ENCODE peak calls at places on chromosomes 1 and 21, in ten cellular contexts. One of them, this sample, is unnamed.

GRCh38 chr1:185733818-185734709 is at the start of gene HMCN1:
- DNase-seq in left ventricle myocardium inferior: peak
- DNase-seq in iPS-NIHi11: peak
- DNase-seq in NCI-H1092: no peak
- DNase-seq in BE2C: peak
- DNase-seq in stimulated activated CD4-positive, alpha-beta T cell treated with anti-CD3 and anti-CD28 coated beads, Interleukin-1b, Interleukin-23, amount 100 ng/mL, for 4 hours: no peak
- DNase-seq in GM04503: no peak
- DNase-seq in CD4-positive, alpha-beta T cell: no peak
- DNase-seq in activated T-cell treated with anti-CD3 and anti-CD28 coated beads for 4 hours: no peak
- DNase-seq in NCI-H524: peak
- DNase-seq in this sample: peak

GRCh38 chr1:52914463-52914862 is 7.1 kb downstream of the ECHDC2 start:
- DNase-seq in NCI-H524: peak
- DNase-seq in CD4-positive, alpha-beta T cell: no peak
- DNase-seq in BE2C: no peak
- DNase-seq in NCI-H1092: no peak
- DNase-seq in stimulated activated CD4-positive, alpha-beta T cell treated with anti-CD3 and anti-CD28 coated beads, Interleukin-1b, Interleukin-23, amount 100 ng/mL, for 4 hours: no peak
- DNase-seq in GM04503: no peak
- DNase-seq in left ventricle myocardium inferior: no peak
- DNase-seq in activated T-cell treated with anti-CD3 and anti-CD28 coated beads for 4 hours: no peak
- DNase-seq in iPS-NIHi11: no peak
- DNase-seq in this sample: no peak

GRCh38 chr1:24555591-24556413 is at the start of gene NCMAP:
- DNase-seq in NCI-H524: peak
- DNase-seq in GM04503: no peak
- DNase-seq in stimulated activated CD4-positive, alpha-beta T cell treated with anti-CD3 and anti-CD28 coated beads, Interleukin-1b, Interleukin-23, amount 100 ng/mL, for 4 hours: peak
- DNase-seq in iPS-NIHi11: peak
- DNase-seq in NCI-H1092: no peak
- DNase-seq in activated T-cell treated with anti-CD3 and anti-CD28 coated beads for 4 hours: peak
- DNase-seq in CD4-positive, alpha-beta T cell: peak
- DNase-seq in BE2C: no peak
- DNase-seq in left ventricle myocardium inferior: peak
- DNase-seq in this sample: peak

GRCh38 chr1:231059566-231060193 is 19.6 kb upstream of the FAM89A start:
- DNase-seq in NCI-H1092: no peak
- DNase-seq in GM04503: no peak
- DNase-seq in CD4-positive, alpha-beta T cell: no peak
- DNase-seq in iPS-NIHi11: no peak
- DNase-seq in stimulated activated CD4-positive, alpha-beta T cell treated with anti-CD3 and anti-CD28 coated beads, Interleukin-1b, Interleukin-23, amount 100 ng/mL, for 4 hours: no peak
- DNase-seq in BE2C: peak
- DNase-seq in activated T-cell treated with anti-CD3 and anti-CD28 coated beads for 4 hours: no peak
- DNase-seq in NCI-H524: no peak
- DNase-seq in left ventricle myocardium inferior: no peak
- DNase-seq in this sample: no peak

GRCh38 chr1:172837816-172838680 is 179.1 kb downstream of the FASLG start:
- DNase-seq in NCI-H1092: no peak
- DNase-seq in NCI-H524: no peak
- DNase-seq in CD4-positive, alpha-beta T cell: no peak
- DNase-seq in iPS-NIHi11: no peak
- DNase-seq in GM04503: no peak
- DNase-seq in BE2C: no peak
- DNase-seq in activated T-cell treated with anti-CD3 and anti-CD28 coated beads for 4 hours: no peak
- DNase-seq in stimulated activated CD4-positive, alpha-beta T cell treated with anti-CD3 and anti-CD28 coated beads, Interleukin-1b, Interleukin-23, amount 100 ng/mL, for 4 hours: no peak
- DNase-seq in left ventricle myocardium inferior: no peak
- DNase-seq in this sample: no peak

GRCh38 chr1:109978761-109979488 is 5.6 kb upstream of the AHCYL1 start:
- DNase-seq in left ventricle myocardium inferior: no peak
- DNase-seq in NCI-H1092: no peak
- DNase-seq in iPS-NIHi11: no peak
- DNase-seq in activated T-cell treated with anti-CD3 and anti-CD28 coated beads for 4 hours: no peak
- DNase-seq in NCI-H524: no peak
- DNase-seq in GM04503: no peak
- DNase-seq in stimulated activated CD4-positive, alpha-beta T cell treated with anti-CD3 and anti-CD28 coated beads, Interleukin-1b, Interleukin-23, amount 100 ng/mL, for 4 hours: no peak
- DNase-seq in BE2C: no peak
- DNase-seq in CD4-positive, alpha-beta T cell: no peak
- DNase-seq in this sample: no peak

GRCh38 chr21:21101911-21102310 is 103.7 kb downstream of the NCAM2 start:
- DNase-seq in activated T-cell treated with anti-CD3 and anti-CD28 coated beads for 4 hours: no peak
- DNase-seq in NCI-H1092: peak
- DNase-seq in iPS-NIHi11: peak
- DNase-seq in BE2C: peak
- DNase-seq in left ventricle myocardium inferior: no peak
- DNase-seq in stimulated activated CD4-positive, alpha-beta T cell treated with anti-CD3 and anti-CD28 coated beads, Interleukin-1b, Interleukin-23, amount 100 ng/mL, for 4 hours: no peak
- DNase-seq in GM04503: no peak
- DNase-seq in NCI-H524: peak
- DNase-seq in CD4-positive, alpha-beta T cell: no peak
- DNase-seq in this sample: peak

GRCh38 chr1:51139474-51139873 is 37.4 kb downstream of the C1orf185 start:
- DNase-seq in stimulated activated CD4-positive, alpha-beta T cell treated with anti-CD3 and anti-CD28 coated beads, Interleukin-1b, Interleukin-23, amount 100 ng/mL, for 4 hours: no peak
- DNase-seq in activated T-cell treated with anti-CD3 and anti-CD28 coated beads for 4 hours: no peak
- DNase-seq in NCI-H524: no peak
- DNase-seq in NCI-H1092: no peak
- DNase-seq in left ventricle myocardium inferior: no peak
- DNase-seq in GM04503: no peak
- DNase-seq in BE2C: no peak
- DNase-seq in iPS-NIHi11: no peak
- DNase-seq in CD4-positive, alpha-beta T cell: no peak
- DNase-seq in this sample: no peak

GRCh38 chr1:235416662-235417049 is 49.4 kb downstream of the TBCE start:
- DNase-seq in CD4-positive, alpha-beta T cell: no peak
- DNase-seq in BE2C: no peak
- DNase-seq in left ventricle myocardium inferior: no peak
- DNase-seq in iPS-NIHi11: no peak
- DNase-seq in activated T-cell treated with anti-CD3 and anti-CD28 coated beads for 4 hours: no peak
- DNase-seq in GM04503: no peak
- DNase-seq in NCI-H524: no peak
- DNase-seq in stimulated activated CD4-positive, alpha-beta T cell treated with anti-CD3 and anti-CD28 coated beads, Interleukin-1b, Interleukin-23, amount 100 ng/mL, for 4 hours: no peak
- DNase-seq in NCI-H1092: no peak
- DNase-seq in this sample: peak

GRCh38 chr1:183097438-183098051 is 74.3 kb downstream of the LAMC1 start:
- DNase-seq in left ventricle myocardium inferior: no peak
- DNase-seq in NCI-H1092: no peak
- DNase-seq in NCI-H524: peak
- DNase-seq in GM04503: no peak
- DNase-seq in CD4-positive, alpha-beta T cell: no peak
- DNase-seq in BE2C: no peak
- DNase-seq in activated T-cell treated with anti-CD3 and anti-CD28 coated beads for 4 hours: no peak
- DNase-seq in stimulated activated CD4-positive, alpha-beta T cell treated with anti-CD3 and anti-CD28 coated beads, Interleukin-1b, Interleukin-23, amount 100 ng/mL, for 4 hours: no peak
- DNase-seq in iPS-NIHi11: no peak
- DNase-seq in this sample: peak

GRCh38 chr1:3775498-3776230 is 3.1 kb downstream of the SMIM1 start:
- DNase-seq in left ventricle myocardium inferior: peak
- DNase-seq in CD4-positive, alpha-beta T cell: peak
- DNase-seq in stimulated activated CD4-positive, alpha-beta T cell treated with anti-CD3 and anti-CD28 coated beads, Interleukin-1b, Interleukin-23, amount 100 ng/mL, for 4 hours: peak
- DNase-seq in NCI-H1092: no peak
- DNase-seq in BE2C: peak
- DNase-seq in GM04503: no peak
- DNase-seq in activated T-cell treated with anti-CD3 and anti-CD28 coated beads for 4 hours: peak
- DNase-seq in NCI-H524: peak
- DNase-seq in iPS-NIHi11: peak
- DNase-seq in this sample: peak

This sample was measured in astrocyte of the hippocampus.